ENCODE peak calls at places on chromosomes 3 and 15, in five cellular contexts. Y is progenitor cell of endocrine pancreas, K is left lung, P is cardiac muscle cell, C is GM20000. N is an unnamed sample.

GRCh38 chr15:37245358-37245757 is 145.0 kb upstream of the MEIS2 start:
- DNase-seq in Y (no peak), K (no peak), P (no peak), C (no peak), N (no peak)

GRCh38 chr3:23762214-23763039 is 43.3 kb upstream of the UBE2E1 start:
- DNase-seq in Y (no peak), K (no peak), P (no peak), C (peak; percentile 74), N (no peak)

GRCh38 chr3:141625506-141625905 is 112.6 kb upstream of the RNF7 start:
- DNase-seq in Y (no peak), K (no peak), P (peak; percentile 41), C (no peak), N (no peak)

GRCh38 chr15:90810354-90810753 is 58.0 kb upstream of the FURIN start:
- DNase-seq in Y (no peak), K (no peak), P (no peak), C (no peak), N (no peak)

GRCh38 chr3:128242818-128243601 is 89.7 kb downstream of the EEFSEC start:
- DNase-seq in Y (no peak), K (no peak), P (no peak), C (no peak), N (no peak)

GRCh38 chr3:122391674-122392446 is 7.9 kb downstream of the FAM162A start:
- DNase-seq in Y (no peak), K (no peak), P (no peak), C (no peak), N (no peak)

GRCh38 chr3:184016820-184017671 is 638 bp downstream of the ABCC5 start:
- DNase-seq in Y (peak; percentile 57), K (peak; percentile 67), P (peak; percentile 67), C (peak; percentile 85), N (peak; percentile 39)

GRCh38 chr3:158768361-158768787 is 33.5 kb upstream of the MFSD1 start:
- DNase-seq in Y (no peak), K (peak; percentile 61), P (peak; percentile 74), C (no peak), N (no peak)

GRCh38 chr3:102229062-102229655 is 205.7 kb upstream of the ZPLD1 start:
- DNase-seq in Y (peak; percentile 58), K (peak; percentile 47), P (peak; percentile 85), C (peak; percentile 45), N (peak; percentile 79)

GRCh38 chr15:63502843-63503738 is 1.3 kb upstream of the USP3 start:
- DNase-seq in Y (peak; percentile 53), K (peak; percentile 98), P (peak; percentile 99), C (peak; percentile 81), N (peak; percentile 31)

GRCh38 chr3:146280859-146281258 is 30.0 kb upstream of the PLSCR4 start:
- DNase-seq in Y (no peak), K (no peak), P (no peak), C (no peak), N (no peak)

DNA sequence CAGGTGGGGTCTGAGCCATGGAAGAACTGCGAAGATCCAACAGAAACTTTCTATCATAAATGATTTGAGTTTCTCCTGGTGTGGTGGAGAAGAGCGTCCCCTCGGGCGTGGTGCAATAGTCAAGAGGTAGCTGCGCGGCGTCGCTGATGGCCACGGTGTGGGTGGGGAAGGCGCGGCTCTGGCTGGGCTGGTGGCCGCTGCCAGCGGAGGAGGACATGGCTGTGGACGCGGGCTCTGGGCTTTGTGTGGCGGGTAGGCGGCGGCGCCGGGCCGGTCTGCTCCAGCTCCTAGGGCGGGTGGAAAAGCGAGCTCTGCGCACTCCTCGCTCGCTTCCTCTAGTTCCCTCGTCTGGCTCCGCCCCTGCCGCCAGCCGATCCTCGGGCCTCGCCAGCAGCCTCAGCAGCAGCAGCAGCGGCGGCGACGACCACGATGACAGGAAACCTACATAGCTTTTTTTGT is 5.9 kb downstream of the STARD9 start:
- DNase-seq in Y (peak; percentile 63), K (peak; percentile 92), P (peak; percentile 76), C (peak; percentile 81), N (peak; percentile 73)
- TF ChIP-seq CTCF in Y (no peak), K (no peak), P (no peak), C (no peak), N (no peak)

GRCh38 chr3:48989126-48989795 is 780 bp upstream of the P4HTM start:
- DNase-seq in Y (no peak), K (no peak), P (no peak), C (no peak), N (no peak)

GRCh38 chr3:48993834-48994233 is 3.8 kb downstream of the P4HTM start:
- DNase-seq in Y (no peak), K (no peak), P (no peak), C (no peak), N (no peak)

GRCh38 chr3:48990636-48991421 is 788 bp downstream of the P4HTM start:
- DNase-seq in Y (no peak), K (no peak), P (peak; percentile 25), C (peak; percentile 51), N (no peak)

GRCh38 chr3:48991851-48992545 is 2.0 kb downstream of the P4HTM start:
- DNase-seq in Y (no peak), K (no peak), P (no peak), C (no peak), N (no peak)

GRCh38 chr3:48989796-48990635 is at the start of gene P4HTM:
- DNase-seq in Y (peak; percentile 54), K (peak; percentile 89), P (peak; percentile 97), C (peak; percentile 85), N (peak; percentile 63)
- TF ChIP-seq CTCF in Y (peak; percentile 32), K (no peak), P (peak; percentile 60), C (peak; percentile 25), N (peak; percentile 39)

DNA sequence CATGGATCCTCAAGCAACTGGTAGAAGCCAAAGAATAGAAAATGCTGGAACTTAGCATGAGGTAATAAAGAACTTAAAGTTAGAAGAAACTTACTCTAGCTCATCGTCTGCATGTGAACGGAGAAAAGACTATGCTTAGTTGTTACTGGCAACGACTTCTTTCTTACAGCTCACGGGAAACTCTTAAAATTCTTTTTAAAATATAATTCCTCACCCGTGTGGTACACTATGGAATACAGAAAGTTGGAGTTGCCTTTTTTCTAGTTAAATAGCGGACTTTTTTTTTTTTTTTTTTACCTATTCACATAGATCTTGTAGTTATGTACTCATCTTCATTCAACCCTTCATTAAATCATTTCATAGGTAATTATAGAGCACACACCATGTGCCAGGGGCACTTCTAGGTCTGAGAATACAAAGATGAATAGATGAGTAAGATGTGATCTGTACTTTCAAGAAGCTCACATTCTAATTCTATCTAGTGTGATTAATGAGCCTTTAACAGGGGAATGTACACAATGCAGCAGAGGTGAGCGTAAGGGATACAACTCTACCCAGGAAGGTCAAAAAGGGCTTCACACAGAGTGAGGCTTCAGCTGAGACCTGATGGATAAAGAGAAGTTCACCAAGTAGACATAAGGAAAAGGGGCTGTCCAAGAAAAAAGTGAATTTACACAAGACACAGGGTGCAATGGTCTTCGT is 18.4 kb upstream of the KCNMB2 start:
- DNase-seq in Y (no peak), K (no peak), P (no peak), C (no peak), N (no peak)
- TF ChIP-seq CTCF in Y (no peak), K (no peak), P (no peak), C (no peak), N (no peak)

GRCh38 chr3:34683851-34684250 is 885.4 kb downstream of the PDCD6IP start:
- DNase-seq in Y (peak; percentile 49), K (no peak), P (peak; percentile 51), C (peak; percentile 4), N (peak; percentile 63)
- TF ChIP-seq CTCF in Y (peak; percentile 77), K (peak; percentile 38), P (peak; percentile 53), C (peak; percentile 15), N (peak; percentile 80)

GRCh38 chr15:66386204-66387123 is at the start of gene MAP2K1:
- DNase-seq in Y (peak; percentile 96), K (peak; percentile 98), P (peak; percentile 98), C (peak; percentile 96), N (peak; percentile 94)
- TF ChIP-seq CTCF in Y (peak; percentile 73), K (no peak), P (peak; percentile 76), C (peak; percentile 64), N (peak; percentile 63)

DNA sequence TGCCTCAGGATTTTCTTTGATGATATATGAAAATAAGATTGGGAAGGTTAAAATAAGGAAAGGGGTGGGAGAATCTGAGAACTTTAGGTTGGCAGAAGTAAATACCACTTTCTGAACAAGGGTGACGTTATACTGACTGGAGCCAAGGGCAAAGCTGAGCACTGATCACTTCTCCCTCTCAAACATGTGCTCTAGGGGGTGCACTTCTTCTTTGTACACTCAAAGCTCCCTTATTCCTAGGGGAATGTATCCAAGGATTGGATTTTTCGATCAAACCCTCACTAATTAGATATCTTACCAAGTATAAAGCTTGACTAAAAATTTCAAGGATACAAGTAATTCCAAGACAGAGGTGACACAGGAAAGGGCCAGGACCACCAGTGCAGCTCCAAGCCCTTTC is 243.9 kb upstream of the UMPS start:
- DNase-seq in Y (no peak), K (no peak), P (no peak), C (no peak), N (no peak)
- TF ChIP-seq CTCF in Y (peak; percentile 15), K (no peak), P (peak; percentile 11), C (no peak), N (no peak)

GRCh38 chr3:136351905-136352304 is 101.8 kb downstream of the PCCB start:
- DNase-seq in Y (no peak), K (no peak), P (no peak), C (no peak), N (no peak)
- TF ChIP-seq CTCF in Y (peak; percentile 37), K (no peak), P (peak; percentile 11), C (no peak), N (peak; percentile 53)

GRCh38 chr3:46468758-46469600 is 4.3 kb upstream of the LTF start:
- DNase-seq in Y (no peak), K (no peak), P (no peak), C (no peak), N (no peak)
- TF ChIP-seq CTCF in Y (no peak), K (no peak), P (no peak), C (no peak), N (no peak)